ENCODE peak calls at places on chromosomes 12 and 14, in five cellular contexts. I is NB4, Y is left ventricle myocardium inferior, W is thyroid gland, G is ovary. D is an unnamed sample.
A peak's percentile ranks its signal among the peaks of the same experiment; 100 is the strongest.

GRCh38 chr12:54479421-54479820 is 6.0 kb upstream of the GTSF1 start:
- DNase-seq in I (no peak), Y (no peak), W (no peak), G (no peak), D (no peak)

GRCh38 chr14:58747181-58747580 is 109.4 kb downstream of the DACT1 start:
- DNase-seq in I (peak; percentile 96), Y (no peak), W (peak; percentile 27), G (peak; percentile 36), D (no peak)

GRCh38 chr14:104369208-104369607 is 210.4 kb upstream of the C14orf180 start:
- DNase-seq in I (no peak), Y (no peak), W (no peak), G (no peak), D (no peak)

GRCh38 chr12:102120886-102121285 is 903 bp downstream of the PARPBP start:
- DNase-seq in I (peak; percentile 77), Y (no peak), W (no peak), G (no peak), D (no peak)

GRCh38 chr14:36664322-36665193 is 2.9 kb downstream of the PAX9 start:
- DNase-seq in I (no peak), Y (no peak), W (no peak), G (no peak), D (no peak)

GRCh38 chr12:111756681-111757080 is 10.1 kb upstream of the ALDH2 start:
- DNase-seq in I (peak; percentile 26), Y (no peak), W (no peak), G (no peak), D (no peak)

GRCh38 chr12:69880566-69880965 is 55.5 kb downstream of the MYRFL start:
- DNase-seq in I (peak; percentile 23), Y (no peak), W (no peak), G (no peak), D (no peak)

GRCh38 chr14:75247286-75247922 is 31.2 kb upstream of the FOS start:
- DNase-seq in I (no peak), Y (no peak), W (no peak), G (no peak), D (peak; percentile 57)

GRCh38 chr14:51548187-51548586 is 103.5 kb upstream of the FRMD6 start:
- DNase-seq in I (no peak), Y (no peak), W (no peak), G (no peak), D (no peak)

GRCh38 chr12:6650832-6651231 is 3.6 kb upstream of the ACRBP start:
- DNase-seq in I (no peak), Y (no peak), W (no peak), G (peak; percentile 25), D (no peak)

GRCh38 chr12:90515199-90516175 is 439.5 kb downstream of the CCER1 start:
- DNase-seq in I (no peak), Y (no peak), W (no peak), G (no peak), D (no peak)

GRCh38 chr12:30835216-30835615 is 80.5 kb upstream of the CAPRIN2 start:
- DNase-seq in I (no peak), Y (no peak), W (no peak), G (no peak), D (no peak)

GRCh38 chr12:96136720-96137378 is 57.3 kb upstream of the ELK3 start:
- DNase-seq in I (peak; percentile 82), Y (no peak), W (no peak), G (no peak), D (no peak)

GRCh38 chr12:47021298-47021697 is 58.1 kb upstream of the PCED1B start:
- DNase-seq in I (peak; percentile 65), Y (no peak), W (no peak), G (no peak), D (no peak)

GRCh38 chr12:56880416-56881035 is 53.7 kb downstream of the SDR9C7 start:
- DNase-seq in I (no peak), Y (no peak), W (no peak), G (no peak), D (no peak)

GRCh38 chr12:89789862-89790261 is 81.2 kb upstream of the ATP2B1 start:
- DNase-seq in I (peak; percentile 80), Y (no peak), W (no peak), G (no peak), D (no peak)

GRCh38 chr12:115166698-115167315 is 482.8 kb upstream of the TBX3 start:
- DNase-seq in I (no peak), Y (no peak), W (no peak), G (no peak), D (no peak)

GRCh38 chr12:122106891-122107660 is 28.5 kb downstream of the MLXIP start:
- DNase-seq in I (no peak), Y (peak; percentile 66), W (peak; percentile 98), G (no peak), D (no peak)

GRCh38 chr14:34785223-34786006 is 71.0 kb upstream of the CFL2 start:
- DNase-seq in I (no peak), Y (no peak), W (no peak), G (no peak), D (no peak)

GRCh38 chr14:65575389-65575788 is 162.9 kb downstream of the FUT8 start:
- DNase-seq in I (no peak), Y (no peak), W (no peak), G (no peak), D (no peak)

GRCh38 chr12:95574799-95575452 is 23.6 kb upstream of the USP44 start:
- DNase-seq in I (peak; percentile 45), Y (no peak), W (no peak), G (no peak), D (no peak)

GRCh38 chr12:53200458-53201169 is 6.4 kb downstream of the ITGB7 start:
- DNase-seq in I (no peak), Y (no peak), W (no peak), G (no peak), D (no peak)

GRCh38 chr12:4187916-4188315 is 85.6 kb upstream of the CCND2 start:
- DNase-seq in I (no peak), Y (no peak), W (no peak), G (no peak), D (no peak)

GRCh38 chr12:49367381-49368239 is at the start of gene SPATS2:
- DNase-seq in I (no peak), Y (peak; percentile 96), W (peak; percentile 96), G (no peak), D (peak; percentile 76)

GRCh38 chr12:47387991-47388390 is 308.2 kb upstream of the AMIGO2 start:
- DNase-seq in I (no peak), Y (no peak), W (no peak), G (no peak), D (no peak)

GRCh38 chr12:119630962-119631550 is 36.9 kb upstream of the PRKAB1 start:
- DNase-seq in I (no peak), Y (no peak), W (no peak), G (no peak), D (no peak)

GRCh38 chr14:91361236-91361811 is 56.3 kb downstream of the CCDC88C start:
- DNase-seq in I (peak; percentile 99), Y (no peak), W (no peak), G (no peak), D (no peak)

GRCh38 chr12:19382111-19382526 is 57.2 kb upstream of the AEBP2 start:
- DNase-seq in I (peak; percentile 71), Y (no peak), W (no peak), G (no peak), D (no peak)

GRCh38 chr12:107903377-107904061 is 129.0 kb downstream of the ASCL4 start:
- DNase-seq in I (peak; percentile 85), Y (peak; percentile 60), W (peak; percentile 81), G (peak; percentile 44), D (no peak)

GRCh38 chr12:68785358-68785757 is 22.6 kb upstream of the MDM2 start:
- DNase-seq in I (peak; percentile 31), Y (no peak), W (no peak), G (no peak), D (no peak)

DNA sequence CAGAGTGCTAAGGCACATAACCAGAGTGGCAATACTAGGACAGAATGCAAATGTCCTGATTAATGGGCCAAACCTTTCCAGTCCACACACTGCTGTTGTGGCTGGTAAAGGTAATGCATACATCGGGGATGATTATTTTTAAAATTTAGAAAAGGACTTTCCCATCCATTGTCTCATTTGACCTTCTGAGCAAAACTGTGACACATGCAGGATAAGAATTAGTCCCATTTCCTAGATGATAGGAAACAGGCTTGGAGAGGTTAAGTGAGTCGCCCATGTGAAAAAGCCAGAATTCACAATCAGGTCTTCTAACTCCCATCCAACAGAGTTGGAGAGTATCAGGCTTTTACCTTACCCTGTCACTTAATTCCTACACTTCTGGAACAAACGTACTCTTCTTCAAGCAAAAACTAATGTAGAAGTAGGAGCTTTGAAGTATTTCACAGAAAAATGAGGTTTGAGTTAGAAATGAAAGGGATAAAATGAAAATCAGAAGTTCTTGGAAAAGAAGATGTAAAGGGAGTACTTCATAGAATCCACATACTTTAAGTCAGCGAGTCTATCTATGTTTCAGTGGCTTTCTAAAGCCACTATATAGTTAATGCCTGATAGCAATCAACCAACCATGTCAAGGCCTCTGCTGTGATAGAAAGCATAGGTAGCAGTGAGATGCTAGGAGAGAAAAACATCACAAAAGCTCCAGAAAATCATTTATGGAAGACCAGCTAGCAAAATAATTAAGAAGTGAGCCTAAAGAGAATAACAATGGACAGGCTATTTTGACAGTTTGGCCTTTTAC is 335.0 kb upstream of the DIO2 start:
- DNase-seq in I (no peak), Y (no peak), W (no peak), G (no peak), D (no peak)
- TF ChIP-seq CTCF in I (no peak), Y (no peak), W (no peak), G (no peak), D (no peak)

GRCh38 chr12:106897082-106897481 is 58.6 kb upstream of the TMEM263 start:
- DNase-seq in I (no peak), Y (no peak), W (no peak), G (no peak), D (no peak)
- TF ChIP-seq CTCF in I (no peak), Y (no peak), W (no peak), G (no peak), D (no peak)

GRCh38 chr12:17802657-17803641 is 287.0 kb downstream of the RERGL start:
- DNase-seq in I (no peak), Y (no peak), W (no peak), G (no peak), D (no peak)
- TF ChIP-seq CTCF in I (no peak), Y (no peak), W (no peak), G (no peak), D (no peak)

DNA sequence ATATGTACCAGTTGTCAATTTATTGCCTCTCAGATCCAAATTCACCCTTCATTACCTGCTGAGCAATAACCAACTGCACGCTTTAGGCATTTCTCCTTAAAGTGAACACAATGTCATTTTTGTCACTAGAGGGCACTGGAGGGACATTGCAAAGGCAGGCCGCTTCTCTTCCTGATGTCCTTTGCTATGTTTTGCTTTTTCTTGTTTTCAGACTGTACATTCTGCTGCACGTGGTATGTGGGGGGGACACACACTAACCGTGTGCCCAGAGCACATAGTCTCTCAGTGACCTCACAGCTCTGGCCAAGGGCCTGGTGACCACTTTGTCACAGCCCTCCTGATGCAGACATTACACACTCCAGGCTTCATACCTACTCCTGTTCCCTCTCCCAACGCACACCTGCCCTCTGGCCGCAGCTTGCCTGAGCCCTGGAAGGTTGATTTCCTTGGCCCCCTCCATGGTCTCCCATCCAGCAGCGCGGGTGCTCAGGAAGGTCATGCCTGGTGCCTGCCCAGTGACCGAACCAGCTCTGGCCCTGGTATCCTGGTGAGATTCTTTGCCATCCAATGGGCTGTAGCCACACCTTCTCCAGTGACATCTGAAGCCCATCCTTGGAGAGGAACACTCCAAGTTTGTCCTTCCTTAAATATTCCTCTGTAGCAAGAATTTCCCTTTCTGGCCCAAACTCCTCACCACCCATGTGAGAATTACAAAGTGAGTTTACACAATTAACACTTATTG is 39.9 kb downstream of the MYO1H start:
- DNase-seq in I (peak; percentile 78), Y (no peak), W (no peak), G (no peak), D (no peak)
- TF ChIP-seq CTCF in I (peak; percentile 94), Y (peak; percentile 64), W (peak; percentile 31), G (no peak), D (peak; percentile 22)

GRCh38 chr12:11838403-11838802 is 188.9 kb downstream of the ETV6 start:
- DNase-seq in I (no peak), Y (no peak), W (no peak), G (no peak), D (no peak)
- TF ChIP-seq CTCF in I (no peak), Y (no peak), W (no peak), G (no peak), D (no peak)

D was measured in natural killer cell.